ENCODE peak calls at places on chromosomes 1 and 21, in six cellular contexts. L is left ventricle myocardium inferior; F is cardiac muscle cell; X is sigmoid colon; W is CD8-positive, alpha-beta T cell; I is A549. B is an unnamed sample.

GRCh38 chr1:65525297-65526048 is 105.0 kb downstream of the LEPR start:
- DNase-seq in L (no peak), F (peak), X (peak), W (no peak), I (no peak), B (no peak)

GRCh38 chr1:75792091-75792490 is 4.6 kb upstream of the MSH4 start:
- DNase-seq in L (no peak), F (no peak), X (no peak), W (no peak), I (no peak), B (no peak)

GRCh38 chr1:167083066-167083682 is 7.0 kb downstream of the GPA33 start:
- DNase-seq in L (peak), F (peak), X (no peak), W (no peak), I (no peak), B (no peak)

GRCh38 chr1:155324717-155325595 is 4.3 kb downstream of the RUSC1 start:
- DNase-seq in L (peak), F (peak), X (peak), W (no peak), I (peak), B (peak)

GRCh38 chr1:208101661-208102431 is 142.3 kb downstream of the PLXNA2 start:
- DNase-seq in L (no peak), F (no peak), X (no peak), W (no peak), I (no peak), B (peak)

GRCh38 chr1:198179556-198179981 is 22.8 kb downstream of the NEK7 start:
- DNase-seq in L (no peak), F (no peak), X (no peak), W (no peak), I (no peak), B (no peak)

GRCh38 chr1:203932559-203932958 is 71.2 kb downstream of the SNRPE start:
- DNase-seq in L (no peak), F (no peak), X (no peak), W (no peak), I (no peak), B (no peak)

GRCh38 chr1:175810305-175810704 is 66.9 kb upstream of the TNR start:
- DNase-seq in L (no peak), F (no peak), X (no peak), W (no peak), I (no peak), B (no peak)

GRCh38 chr21:33543505-33544129 is 779 bp downstream of the SON start:
- DNase-seq in L (peak), F (no peak), X (peak), W (no peak), I (no peak), B (peak)

GRCh38 chr1:47756006-47756405 is 241.2 kb downstream of the TRABD2B start:
- DNase-seq in L (no peak), F (no peak), X (no peak), W (no peak), I (no peak), B (no peak)

GRCh38 chr1:206930210-206930798 is 8.6 kb upstream of the FCMR start:
- DNase-seq in L (no peak), F (no peak), X (no peak), W (no peak), I (no peak), B (no peak)

GRCh38 chr1:91730781-91731732 is 154.9 kb downstream of the TGFBR3 start:
- DNase-seq in L (peak), F (no peak), X (peak), W (no peak), I (no peak), B (peak)

GRCh38 chr1:234093741-234094140 is 189.3 kb downstream of the SLC35F3 start:
- DNase-seq in L (peak), F (peak), X (peak), W (no peak), I (no peak), B (no peak)

GRCh38 chr1:11044086-11044848 is 2.8 kb downstream of the MASP2 start:
- DNase-seq in L (no peak), F (no peak), X (peak), W (no peak), I (no peak), B (no peak)

GRCh38 chr1:117427297-117427696 is 60.0 kb downstream of the MAN1A2 start:
- DNase-seq in L (no peak), F (no peak), X (no peak), W (no peak), I (no peak), B (no peak)

DNA sequence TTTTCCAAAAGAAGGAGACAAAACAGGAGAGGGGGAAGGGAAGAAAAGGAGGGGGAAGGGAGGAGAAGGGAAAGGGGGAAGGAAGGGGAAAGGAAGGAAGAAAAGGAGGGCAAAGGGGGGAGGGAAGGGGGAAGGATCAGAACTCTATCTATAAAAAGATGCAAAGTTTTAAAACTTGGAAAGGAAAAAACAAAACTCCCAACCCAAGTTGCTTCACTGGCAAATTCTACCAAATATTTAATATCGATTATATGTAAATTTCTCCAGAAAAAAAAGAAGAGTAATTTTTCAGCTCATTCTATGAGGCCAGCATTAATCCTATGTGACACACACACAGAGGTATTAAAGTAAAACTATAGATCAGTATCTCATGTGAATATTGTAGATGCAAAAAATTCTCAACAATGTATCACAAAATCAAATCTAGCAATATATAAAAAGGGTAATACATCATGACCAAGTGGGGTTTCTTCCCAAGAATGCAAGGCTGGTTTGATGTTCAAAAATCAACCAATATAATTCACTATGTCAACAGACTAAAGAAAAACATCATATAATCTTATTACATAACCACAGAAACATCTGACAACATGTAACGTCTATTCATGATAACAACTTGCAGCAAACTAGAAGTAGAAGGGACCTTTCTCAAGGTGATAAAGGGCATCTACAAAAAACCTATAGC is 57.9 kb downstream of the MAN1A2 start:
- DNase-seq in L (no peak), F (no peak), X (no peak), W (no peak), I (no peak), B (no peak)
- H3K4me3 ChIP-seq in L (no peak), F (no peak), X (no peak), W (no peak), I (no peak), B (no peak)

GRCh38 chr1:57007472-57007871 is 41.7 kb upstream of the C8B start:
- DNase-seq in L (no peak), F (no peak), X (no peak), W (no peak), I (no peak), B (no peak)
- TF ChIP-seq CTCF in L (no peak), F (no peak), X (no peak), W (no peak), I (no peak), B (no peak)

GRCh38 chr1:201582261-201582951 is 43.5 kb downstream of the NAV1 start:
- DNase-seq in L (no peak), F (peak), X (peak), W (no peak), I (no peak), B (no peak)
- H3K27ac ChIP-seq in L (peak), F (no peak), X (no peak), W (no peak), I (peak), B (no peak)

GRCh38 chr1:159921700-159922498 is 3.4 kb downstream of the TAGLN2 start:
- DNase-seq in L (no peak), F (no peak), X (no peak), W (no peak), I (no peak), B (no peak)
- H3K4me3 ChIP-seq in L (peak), F (no peak), X (peak), W (peak), I (peak), B (peak)

GRCh38 chr1:205670143-205670431 is 10.2 kb downstream of the SLC45A3 start:
- DNase-seq in L (no peak), F (no peak), X (no peak), W (no peak), I (no peak), B (no peak)
- TF ChIP-seq CTCF in L (no peak), F (no peak), X (no peak), W (no peak), I (no peak), B (no peak)

GRCh38 chr1:225814381-225814780 is 4.5 kb downstream of the EPHX1 start:
- DNase-seq in L (no peak), F (no peak), X (no peak), W (no peak), I (no peak), B (no peak)
- H3K27ac ChIP-seq in L (peak), F (no peak), X (peak), W (no peak), I (peak), B (peak)

GRCh38 chr1:113042336-113043143 is 30.5 kb upstream of the LRIG2 start:
- DNase-seq in L (peak), F (peak), X (peak), W (no peak), I (peak), B (peak)
- H3K4me3 ChIP-seq in L (no peak), F (no peak), X (no peak), W (no peak), I (no peak), B (no peak)

GRCh38 chr1:243409284-243409683 is 153.4 kb downstream of the SDCCAG8 start:
- DNase-seq in L (no peak), F (no peak), X (no peak), W (no peak), I (peak), B (no peak)
- TF ChIP-seq CTCF in L (no peak), F (peak), X (no peak), W (no peak), I (peak), B (no peak)

DNA sequence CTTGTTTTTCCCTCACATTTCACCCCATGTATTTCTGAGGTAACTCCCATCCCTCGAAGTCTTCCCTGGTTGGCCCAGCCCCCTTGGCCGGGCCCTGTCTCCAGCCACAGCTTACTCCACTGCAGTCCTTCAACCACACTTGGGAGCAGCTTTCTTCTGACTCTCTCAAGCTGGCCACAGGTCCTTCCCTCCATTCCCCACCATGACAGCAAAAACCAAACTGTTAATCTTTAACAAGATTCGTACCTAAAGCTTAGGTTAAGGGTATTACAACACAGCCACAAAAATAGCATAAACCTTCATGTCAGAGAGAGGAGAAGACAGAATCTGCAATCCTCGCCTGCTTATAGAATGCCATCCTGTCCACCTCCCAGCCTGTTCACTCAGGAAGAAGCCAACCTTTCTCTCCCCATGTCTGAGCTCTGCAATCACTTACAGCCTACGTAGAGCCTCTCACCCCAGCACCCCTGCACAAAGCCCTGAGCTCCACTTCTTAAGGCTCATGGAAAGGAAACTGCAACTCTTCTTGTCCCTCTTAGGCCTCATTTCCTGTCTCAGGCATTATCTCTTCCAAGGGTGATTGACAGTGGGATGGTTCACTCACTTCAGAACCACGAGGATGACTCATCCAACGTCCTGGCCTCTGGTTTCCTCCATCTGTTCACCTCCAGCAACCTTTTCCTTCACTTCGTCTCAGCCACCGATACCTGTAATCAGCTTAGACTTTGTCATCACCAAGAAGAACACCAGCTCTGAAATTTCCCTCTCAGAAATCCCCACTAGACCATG is 72.8 kb downstream of the CD2 start:
- DNase-seq in L (no peak), F (no peak), X (no peak), W (peak), I (no peak), B (no peak)
- H3K27ac ChIP-seq in L (no peak), F (no peak), X (no peak), W (no peak), I (peak), B (no peak)

GRCh38 chr1:82392513-82392912 is 591.8 kb downstream of the ADGRL2 start:
- DNase-seq in L (no peak), F (no peak), X (no peak), W (no peak), I (no peak), B (no peak)
- H3K4me3 ChIP-seq in L (no peak), F (no peak), X (no peak), W (no peak), I (no peak), B (no peak)